ENCODE peak calls at places on chromosomes 2 and 18, in ten cellular contexts. L is endodermal cell; F is NCI-H460; S is stimulated activated CD4-positive, alpha-beta T cell treated with anti-CD3 and anti-CD28 coated beads, TNF-alpha, amount 100 ng/mL, for 4 hours; P is effector memory CD8-positive, alpha-beta T cell; E is T-helper 9 cell; I is CD8-positive, alpha-beta T cell; Z is substantia nigra; G is NCI-H1092; D is T-helper 2 cell. Q is an unnamed sample.
A peak's percentile ranks its signal among the peaks of the same experiment; 100 is the strongest.

GRCh38 chr18:79413025-79413424 is 17.3 kb downstream of the NFATC1 start:
- DNase-seq in L (no peak), F (no peak), S (no peak), P (no peak), E (no peak), I (no peak), Z (no peak), G (no peak), D (no peak), Q (no peak)

GRCh38 chr2:39981877-39982276 is 202.8 kb upstream of the THUMPD2 start:
- DNase-seq in L (no peak), F (no peak), S (no peak), P (no peak), E (no peak), I (no peak), Z (no peak), G (peak; percentile 70), D (no peak), Q (no peak)

GRCh38 chr2:61426267-61426897 is 44.5 kb downstream of the USP34 start:
- DNase-seq in L (peak; percentile 91), F (peak; percentile 53), S (peak; percentile 33), P (peak; percentile 68), E (peak; percentile 60), I (peak; percentile 76), Z (no peak), G (no peak), D (peak; percentile 84), Q (no peak)

GRCh38 chr2:235024191-235024611 is 72.4 kb downstream of the SH3BP4 start:
- DNase-seq in L (no peak), F (no peak), S (no peak), P (no peak), E (no peak), I (no peak), Z (no peak), G (no peak), D (no peak), Q (no peak)

GRCh38 chr2:20642026-20642971 is 8.6 kb downstream of the HS1BP3 start:
- DNase-seq in L (peak; percentile 95), F (peak; percentile 69), S (peak; percentile 64), P (peak; percentile 75), E (peak; percentile 68), I (peak; percentile 66), Z (peak; percentile 71), G (peak; percentile 12), D (peak; percentile 69), Q (peak; percentile 71)

GRCh38 chr2:57821085-57821484 is 225.5 kb upstream of the VRK2 start:
- DNase-seq in L (no peak), F (no peak), S (no peak), P (no peak), E (no peak), I (no peak), Z (no peak), G (no peak), D (no peak), Q (no peak)

GRCh38 chr2:3134026-3134571 is 243.5 kb downstream of the EIPR1 start:
- DNase-seq in L (peak; percentile 26), F (no peak), S (no peak), P (no peak), E (no peak), I (no peak), Z (no peak), G (no peak), D (no peak), Q (no peak)

GRCh38 chr2:42752299-42752698 is 11.6 kb downstream of the OXER1 start:
- DNase-seq in L (no peak), F (no peak), S (no peak), P (no peak), E (no peak), I (no peak), Z (no peak), G (no peak), D (no peak), Q (no peak)

GRCh38 chr2:206823178-206823577 is 57.8 kb downstream of the FASTKD2 start:
- DNase-seq in L (no peak), F (no peak), S (no peak), P (no peak), E (no peak), I (no peak), Z (no peak), G (no peak), D (no peak), Q (no peak)

GRCh38 chr2:10688921-10689807 is 611 bp downstream of the NOL10 start:
- DNase-seq in L (no peak), F (no peak), S (no peak), P (peak; percentile 5), E (no peak), I (no peak), Z (no peak), G (no peak), D (peak; percentile 15), Q (no peak)

GRCh38 chr2:25558262-25558661 is 115.1 kb downstream of the DTNB start:
- DNase-seq in L (no peak), F (no peak), S (no peak), P (no peak), E (no peak), I (peak; percentile 17), Z (no peak), G (no peak), D (peak; percentile 95), Q (no peak)

GRCh38 chr18:32301976-32302743 is 112.3 kb downstream of the MEP1B start:
- DNase-seq in L (no peak), F (peak; percentile 30), S (no peak), P (no peak), E (no peak), I (no peak), Z (no peak), G (no peak), D (peak; percentile 71), Q (no peak)

GRCh38 chr2:9667826-9668225 is 37.0 kb upstream of the YWHAQ start:
- DNase-seq in L (no peak), F (no peak), S (no peak), P (no peak), E (no peak), I (no peak), Z (no peak), G (no peak), D (no peak), Q (no peak)

GRCh38 chr2:16051841-16052564 is 111.7 kb downstream of the MYCN start:
- DNase-seq in L (no peak), F (no peak), S (no peak), P (no peak), E (no peak), I (no peak), Z (no peak), G (no peak), D (no peak), Q (no peak)

GRCh38 chr18:54528942-54529376 is 62.1 kb upstream of the DYNAP start:
- DNase-seq in L (peak; percentile 54), F (no peak), S (no peak), P (no peak), E (no peak), I (no peak), Z (no peak), G (no peak), D (no peak), Q (no peak)

GRCh38 chr2:168157926-168158325 is 89.5 kb downstream of the STK39 start:
- DNase-seq in L (no peak), F (no peak), S (no peak), P (no peak), E (no peak), I (no peak), Z (no peak), G (no peak), D (no peak), Q (no peak)

GRCh38 chr2:101113441-101114267 is 37.5 kb downstream of the TBC1D8 start:
- DNase-seq in L (peak; percentile 67), F (peak; percentile 90), S (no peak), P (no peak), E (no peak), I (no peak), Z (no peak), G (peak; percentile 28), D (no peak), Q (no peak)

GRCh38 chr2:2014251-2014761 is 270.0 kb upstream of the PXDN start:
- DNase-seq in L (peak; percentile 46), F (no peak), S (no peak), P (no peak), E (no peak), I (no peak), Z (peak; percentile 78), G (no peak), D (no peak), Q (peak; percentile 87)

GRCh38 chr2:200614249-200614648 is 28.4 kb downstream of the AOX1 start:
- DNase-seq in L (no peak), F (no peak), S (no peak), P (no peak), E (no peak), I (no peak), Z (no peak), G (no peak), D (peak; percentile 23), Q (no peak)

GRCh38 chr2:113276906-113277425 is 1.8 kb downstream of the PAX8 start:
- DNase-seq in L (no peak), F (no peak), S (no peak), P (no peak), E (no peak), I (no peak), Z (no peak), G (no peak), D (no peak), Q (no peak)

GRCh38 chr2:11073251-11073650 is 82.0 kb upstream of the SLC66A3 start:
- DNase-seq in L (peak; percentile 94), F (peak; percentile 40), S (no peak), P (no peak), E (no peak), I (no peak), Z (no peak), G (no peak), D (peak; percentile 78), Q (no peak)

GRCh38 chr2:127098711-127099110 is 8.2 kb downstream of the BIN1 start:
- DNase-seq in L (no peak), F (no peak), S (no peak), P (no peak), E (no peak), I (no peak), Z (no peak), G (no peak), D (no peak), Q (no peak)

GRCh38 chr18:79588636-79589481 is 90.7 kb upstream of the CTDP1 start:
- DNase-seq in L (peak; percentile 72), F (no peak), S (no peak), P (no peak), E (no peak), I (no peak), Z (peak; percentile 62), G (peak; percentile 69), D (no peak), Q (no peak)

GRCh38 chr18:76428396-76429261 is 66.4 kb downstream of the ZNF516 start:
- DNase-seq in L (no peak), F (no peak), S (no peak), P (no peak), E (no peak), I (no peak), Z (no peak), G (no peak), D (no peak), Q (no peak)

GRCh38 chr2:102619414-102620319 is at the start of gene SLC9A2:
- DNase-seq in L (peak; percentile 82), F (no peak), S (no peak), P (no peak), E (no peak), I (no peak), Z (no peak), G (no peak), D (peak; percentile 26), Q (no peak)

GRCh38 chr2:62461707-62462106 is 44.3 kb downstream of the TMEM17 start:
- DNase-seq in L (no peak), F (no peak), S (no peak), P (no peak), E (no peak), I (no peak), Z (no peak), G (no peak), D (no peak), Q (no peak)

GRCh38 chr2:65880451-65880850 is 448.1 kb upstream of the SPRED2 start:
- DNase-seq in L (no peak), F (no peak), S (no peak), P (no peak), E (no peak), I (no peak), Z (no peak), G (no peak), D (no peak), Q (no peak)

GRCh38 chr2:239160226-239161143 is 240.3 kb downstream of the HDAC4 start:
- DNase-seq in L (peak; percentile 28), F (no peak), S (no peak), P (no peak), E (no peak), I (no peak), Z (no peak), G (no peak), D (no peak), Q (no peak)

Q was measured in putamen.